ENCODE peak calls at places on chromosomes 4 and X, in eight cellular contexts. One of them, this sample, is unnamed.
A peak's percentile ranks its signal among the peaks of the same experiment; 100 is the strongest.

GRCh38 chr4:168487821-168488162 is 7.5 kb upstream of the DDX60L start:
- DNase-seq in GDM1: no peak
- DNase-seq in NCI-H2081: no peak
- DNase-seq in lower leg skin: no peak
- DNase-seq in smooth muscle cell of the brain vasculature: no peak
- DNase-seq in mesothelial cell of epicardium: no peak
- DNase-seq in B cell: no peak
- DNase-seq in lung microvascular endothelial cell: no peak
- DNase-seq in this sample: no peak

GRCh38 chrX:2450681-2451080 is 50.1 kb downstream of the DHRSX start:
- DNase-seq in GDM1: no peak
- DNase-seq in NCI-H2081: no peak
- DNase-seq in lower leg skin: no peak
- DNase-seq in smooth muscle cell of the brain vasculature: no peak
- DNase-seq in mesothelial cell of epicardium: no peak
- DNase-seq in B cell: no peak
- DNase-seq in lung microvascular endothelial cell: no peak
- DNase-seq in this sample: no peak

GRCh38 chr4:38967260-38968095 is 64.7 kb downstream of the TMEM156 start:
- DNase-seq in GDM1: no peak
- DNase-seq in NCI-H2081: no peak
- DNase-seq in lower leg skin: no peak
- DNase-seq in smooth muscle cell of the brain vasculature: peak; percentile 98
- DNase-seq in mesothelial cell of epicardium: no peak
- DNase-seq in B cell: no peak
- DNase-seq in lung microvascular endothelial cell: peak; percentile 58
- DNase-seq in this sample: no peak

GRCh38 chrX:12405306-12405705 is 267.0 kb downstream of the FRMPD4 start:
- DNase-seq in GDM1: no peak
- DNase-seq in NCI-H2081: no peak
- DNase-seq in lower leg skin: no peak
- DNase-seq in smooth muscle cell of the brain vasculature: no peak
- DNase-seq in mesothelial cell of epicardium: no peak
- DNase-seq in B cell: no peak
- DNase-seq in lung microvascular endothelial cell: no peak
- DNase-seq in this sample: no peak

GRCh38 chrX:84047339-84047738 is 140.7 kb downstream of the RPS6KA6 start:
- DNase-seq in GDM1: no peak
- DNase-seq in NCI-H2081: no peak
- DNase-seq in lower leg skin: no peak
- DNase-seq in smooth muscle cell of the brain vasculature: no peak
- DNase-seq in mesothelial cell of epicardium: no peak
- DNase-seq in B cell: no peak
- DNase-seq in lung microvascular endothelial cell: no peak
- DNase-seq in this sample: no peak

GRCh38 chr4:7171191-7171900 is 21.0 kb upstream of the SORCS2 start:
- DNase-seq in GDM1: no peak
- DNase-seq in NCI-H2081: no peak
- DNase-seq in lower leg skin: peak; percentile 74
- DNase-seq in smooth muscle cell of the brain vasculature: no peak
- DNase-seq in mesothelial cell of epicardium: no peak
- DNase-seq in B cell: no peak
- DNase-seq in lung microvascular endothelial cell: no peak
- DNase-seq in this sample: no peak

GRCh38 chrX:345020-345925 is 26.7 kb upstream of the GTPBP6 start:
- DNase-seq in GDM1: no peak
- DNase-seq in NCI-H2081: no peak
- DNase-seq in lower leg skin: peak; percentile 70
- DNase-seq in smooth muscle cell of the brain vasculature: no peak
- DNase-seq in mesothelial cell of epicardium: peak; percentile 5
- DNase-seq in B cell: no peak
- DNase-seq in lung microvascular endothelial cell: no peak
- DNase-seq in this sample: no peak

GRCh38 chrX:104351173-104351769 is 96.5 kb upstream of the ESX1 start:
- DNase-seq in GDM1: no peak
- DNase-seq in NCI-H2081: no peak
- DNase-seq in lower leg skin: no peak
- DNase-seq in smooth muscle cell of the brain vasculature: no peak
- DNase-seq in mesothelial cell of epicardium: no peak
- DNase-seq in B cell: no peak
- DNase-seq in lung microvascular endothelial cell: peak; percentile 32
- DNase-seq in this sample: no peak

GRCh38 chr4:157075811-157076577 is at the start of gene GLRB:
- DNase-seq in GDM1: no peak
- DNase-seq in NCI-H2081: peak; percentile 30
- DNase-seq in lower leg skin: no peak
- DNase-seq in smooth muscle cell of the brain vasculature: no peak
- DNase-seq in mesothelial cell of epicardium: peak; percentile 32
- DNase-seq in B cell: no peak
- DNase-seq in lung microvascular endothelial cell: peak; percentile 68
- DNase-seq in this sample: no peak

GRCh38 chrX:48937065-48937907 is 18.5 kb upstream of the PIM2 start:
- DNase-seq in GDM1: peak; percentile 62
- DNase-seq in NCI-H2081: no peak
- DNase-seq in lower leg skin: peak; percentile 91
- DNase-seq in smooth muscle cell of the brain vasculature: no peak
- DNase-seq in mesothelial cell of epicardium: no peak
- DNase-seq in B cell: peak; percentile 75
- DNase-seq in lung microvascular endothelial cell: no peak
- DNase-seq in this sample: peak; percentile 91

GRCh38 chrX:42466706-42467105 is 311.3 kb downstream of the PPP1R2C start:
- DNase-seq in GDM1: no peak
- DNase-seq in NCI-H2081: no peak
- DNase-seq in lower leg skin: no peak
- DNase-seq in smooth muscle cell of the brain vasculature: no peak
- DNase-seq in mesothelial cell of epicardium: no peak
- DNase-seq in B cell: no peak
- DNase-seq in lung microvascular endothelial cell: no peak
- DNase-seq in this sample: no peak

GRCh38 chr4:121686265-121686664 is 10.5 kb downstream of the ANXA5 start:
- DNase-seq in GDM1: no peak
- DNase-seq in NCI-H2081: no peak
- DNase-seq in lower leg skin: no peak
- DNase-seq in smooth muscle cell of the brain vasculature: no peak
- DNase-seq in mesothelial cell of epicardium: no peak
- DNase-seq in B cell: no peak
- DNase-seq in lung microvascular endothelial cell: no peak
- DNase-seq in this sample: no peak

GRCh38 chr4:4542824-4543485 is 1.1 kb upstream of the STX18 start:
- DNase-seq in GDM1: no peak
- DNase-seq in NCI-H2081: peak; percentile 35
- DNase-seq in lower leg skin: no peak
- DNase-seq in smooth muscle cell of the brain vasculature: no peak
- DNase-seq in mesothelial cell of epicardium: no peak
- DNase-seq in B cell: no peak
- DNase-seq in lung microvascular endothelial cell: no peak
- DNase-seq in this sample: no peak

GRCh38 chr4:82044141-82044993 is 329.4 kb downstream of the HNRNPD start:
- DNase-seq in GDM1: no peak
- DNase-seq in NCI-H2081: peak; percentile 77
- DNase-seq in lower leg skin: peak; percentile 89
- DNase-seq in smooth muscle cell of the brain vasculature: no peak
- DNase-seq in mesothelial cell of epicardium: peak; percentile 31
- DNase-seq in B cell: peak; percentile 30
- DNase-seq in lung microvascular endothelial cell: no peak
- DNase-seq in this sample: peak; percentile 32

GRCh38 chr4:32499176-32499575 is 1779.0 kb downstream of the PCDH7 start:
- DNase-seq in GDM1: no peak
- DNase-seq in NCI-H2081: no peak
- DNase-seq in lower leg skin: no peak
- DNase-seq in smooth muscle cell of the brain vasculature: no peak
- DNase-seq in mesothelial cell of epicardium: no peak
- DNase-seq in B cell: no peak
- DNase-seq in lung microvascular endothelial cell: no peak
- DNase-seq in this sample: no peak

GRCh38 chr4:3870567-3870962 is 104.4 kb downstream of the ADRA2C start:
- DNase-seq in GDM1: no peak
- DNase-seq in NCI-H2081: no peak
- DNase-seq in lower leg skin: no peak
- DNase-seq in smooth muscle cell of the brain vasculature: no peak
- DNase-seq in mesothelial cell of epicardium: no peak
- DNase-seq in B cell: no peak
- DNase-seq in lung microvascular endothelial cell: no peak
- DNase-seq in this sample: no peak

GRCh38 chr4:84496356-84497219 is 2.5 kb downstream of the NKX6-1 start:
- DNase-seq in GDM1: no peak
- DNase-seq in NCI-H2081: no peak
- DNase-seq in lower leg skin: no peak
- DNase-seq in smooth muscle cell of the brain vasculature: no peak
- DNase-seq in mesothelial cell of epicardium: no peak
- DNase-seq in B cell: no peak
- DNase-seq in lung microvascular endothelial cell: no peak
- DNase-seq in this sample: no peak

GRCh38 chr4:134024251-134024650 is 177.3 kb downstream of the PABPC4L start:
- DNase-seq in GDM1: no peak
- DNase-seq in NCI-H2081: peak; percentile 24
- DNase-seq in lower leg skin: no peak
- DNase-seq in smooth muscle cell of the brain vasculature: no peak
- DNase-seq in mesothelial cell of epicardium: no peak
- DNase-seq in B cell: no peak
- DNase-seq in lung microvascular endothelial cell: no peak
- DNase-seq in this sample: no peak

This sample was measured in stimulated activated CD8-positive, alpha-beta memory T cell treated with anti-CD3 and anti-CD28 coated beads, Interleukin-4, amount 100 ng/mL, for 48 hours.